ENCODE peak calls at places on chromosomes 4 and X, in four cellular contexts. X is H9, U is IMR-90, L is mesendoderm. P is an unnamed sample.

GRCh38 chr4:95985791-95986190 is 145.9 kb downstream of the PDHA2 start:
- DNase-seq in U (no peak), L (no peak), X (no peak), P (no peak)

GRCh38 chr4:70269674-70270073 is 27.3 kb downstream of the CSN3 start:
- DNase-seq in U (no peak), L (peak), X (no peak), P (no peak)

GRCh38 chrX:22220941-22221340 is 51.8 kb upstream of the CBLL2 start:
- DNase-seq in X (no peak), U (peak), L (peak), P (no peak)

GRCh38 chr4:7315286-7315685 is 119.4 kb downstream of the PSAPL1 start:
- DNase-seq in L (no peak), X (no peak), U (no peak), P (no peak)

GRCh38 chr4:123936615-123937014 is 540.0 kb downstream of the SPRY1 start:
- DNase-seq in L (no peak), X (no peak), U (no peak), P (no peak)

GRCh38 chr4:119284876-119285611 is 36.9 kb downstream of the FABP2 start:
- DNase-seq in X (no peak), U (peak), L (no peak), P (no peak)

GRCh38 chr4:155510771-155511170 is 134.0 kb upstream of the MAP9 start:
- DNase-seq in L (no peak), X (no peak), U (no peak), P (no peak)

GRCh38 chr4:13860126-13860525 is 232.6 kb upstream of the BOD1L1 start:
- DNase-seq in L (peak), X (no peak), U (no peak), P (no peak)

GRCh38 chr4:145098675-145099037 is 545 bp downstream of the ABCE1 start:
- DNase-seq in X (no peak), U (peak), L (no peak), P (no peak)

GRCh38 chr4:41525129-41525528 is 12.8 kb upstream of the LIMCH1 start:
- DNase-seq in X (peak), U (peak), L (peak), P (no peak)

GRCh38 chr4:6250235-6250983 is 19.2 kb upstream of the WFS1 start:
- DNase-seq in U (peak), L (peak), X (peak), P (no peak)

GRCh38 chr4:47330856-47331255 is 132.6 kb downstream of the COMMD8 start:
- DNase-seq in X (no peak), L (no peak), U (no peak), P (no peak)

GRCh38 chr4:24657768-24658617 is 73.6 kb upstream of the DHX15 start:
- DNase-seq in L (peak), U (peak), X (no peak), P (no peak)

GRCh38 chr4:186400676-186401075 is 134.7 kb downstream of the F11 start:
- DNase-seq in U (peak), L (no peak), X (no peak), P (no peak)

GRCh38 chr4:168309781-168310180 is 8.8 kb downstream of the DDX60 start:
- DNase-seq in X (no peak), L (no peak), U (peak), P (no peak)

GRCh38 chrX:253451-254297 is 27.5 kb upstream of the PLCXD1 start:
- DNase-seq in U (no peak), X (no peak), L (no peak), P (no peak)

GRCh38 chr4:30718889-30719252 is 1.3 kb upstream of the PCDH7 start:
- DNase-seq in L (peak), U (peak), X (no peak), P (no peak)

GRCh38 chr4:8615921-8616787 is 23.6 kb downstream of the CPZ start:
- DNase-seq in L (no peak), X (no peak), U (no peak), P (no peak)
- H4K5ac ChIP-seq in L (no peak), X (no peak), U (no peak), P (no peak)

GRCh38 chr4:181611033-181611711 is 632.0 kb upstream of the TENM3 start:
- DNase-seq in U (no peak), L (no peak), X (no peak), P (no peak)
- H4K5ac ChIP-seq in U (no peak), L (no peak), X (no peak), P (no peak)

GRCh38 chr4:139624441-139625130 is 41.0 kb upstream of the MGST2 start:
- DNase-seq in U (no peak), X (no peak), L (no peak), P (no peak)
- H4K5ac ChIP-seq in U (no peak), X (no peak), L (no peak), P (no peak)

GRCh38 chrX:68684291-68684918 is 36.9 kb downstream of the STARD8 start:
- DNase-seq in U (no peak), L (peak), X (no peak), P (no peak)

GRCh38 chrX:68683580-68683979 is 36.1 kb downstream of the STARD8 start:
- DNase-seq in L (no peak), U (no peak), X (no peak), P (no peak)

GRCh38 chrX:68682790-68683189 is 35.3 kb downstream of the STARD8 start:
- DNase-seq in X (no peak), U (no peak), L (no peak), P (no peak)

GRCh38 chrX:68684919-68685304 is 37.4 kb downstream of the STARD8 start:
- DNase-seq in L (no peak), U (no peak), X (no peak), P (no peak)

GRCh38 chrX:68681443-68681941 is 34.0 kb downstream of the STARD8 start:
- DNase-seq in L (no peak), X (no peak), U (peak), P (no peak)
- H4K5ac ChIP-seq in L (no peak), X (no peak), U (no peak), P (no peak)

DNA sequence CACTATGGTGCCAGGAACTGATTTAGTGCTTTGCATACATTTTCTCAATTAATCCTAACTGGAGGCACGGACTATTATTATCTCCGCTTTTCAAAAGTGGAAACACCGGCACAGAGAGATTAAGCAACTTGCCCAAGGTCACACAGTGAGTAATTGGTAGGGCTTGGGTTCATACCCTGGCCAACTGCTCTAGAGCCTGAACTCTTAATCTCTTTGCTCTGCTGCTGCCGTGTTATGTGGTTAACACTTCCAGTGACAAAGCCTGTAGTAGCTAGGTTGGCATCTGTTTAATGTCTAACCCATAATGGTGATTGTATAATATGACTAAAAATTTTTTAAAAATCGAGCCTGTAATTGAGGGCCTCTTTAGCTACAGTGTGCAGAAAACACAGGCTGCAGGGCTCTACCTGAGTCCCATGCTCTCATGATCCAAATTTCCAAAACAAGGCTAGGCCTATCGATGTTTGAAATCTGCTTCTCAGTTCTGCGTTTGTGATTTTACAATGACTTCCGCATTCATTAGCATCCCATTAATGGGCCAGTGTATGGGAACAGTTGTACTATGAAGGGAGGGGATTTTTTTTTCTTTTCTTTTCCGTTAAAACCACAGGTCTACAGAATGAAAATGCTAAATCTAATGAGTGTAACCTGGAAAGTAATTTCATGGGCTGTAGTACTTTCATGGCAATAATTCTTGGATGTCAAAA is 219.3 kb upstream of the JADE1 start:
- DNase-seq in U (no peak), L (no peak), X (no peak), P (no peak)
- H4K5ac ChIP-seq in U (no peak), L (no peak), X (no peak), P (no peak)

DNA sequence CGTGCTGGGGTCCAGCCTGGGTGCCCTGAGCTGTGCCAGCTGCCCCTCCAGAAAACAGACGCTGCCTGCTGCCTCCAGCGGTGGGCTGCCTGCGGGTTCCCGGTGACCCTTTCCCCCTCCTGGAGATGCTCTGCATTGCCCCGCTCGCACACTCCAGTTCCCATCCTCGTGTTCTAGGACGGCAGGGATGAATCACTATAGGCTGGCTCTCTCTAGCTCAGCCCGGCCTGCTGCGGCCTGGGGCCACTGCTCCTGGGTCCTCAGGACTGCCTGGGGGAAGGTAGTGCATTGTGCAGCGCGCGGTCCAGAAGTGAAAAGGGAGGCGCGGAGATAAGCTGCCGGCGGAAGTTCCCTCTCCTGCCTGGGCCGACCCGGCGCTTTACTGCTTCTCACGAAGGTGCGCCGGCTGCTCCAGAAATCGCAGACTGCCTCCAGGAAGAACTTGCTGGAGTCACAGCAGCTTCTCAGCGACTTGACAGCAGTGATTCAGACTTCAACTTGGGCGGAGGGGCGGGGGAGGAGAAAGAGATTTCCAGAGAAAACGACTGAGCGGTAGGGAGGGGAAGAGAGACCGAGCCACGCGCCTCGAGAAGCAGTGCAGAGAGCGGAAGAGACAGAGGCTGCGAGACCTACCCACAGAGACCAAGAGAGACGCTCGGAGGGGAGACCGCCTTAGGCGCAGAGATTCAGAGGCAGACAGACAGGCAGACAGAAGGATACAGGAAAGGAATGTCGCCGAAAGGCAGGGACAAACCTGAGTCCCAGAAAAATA is 6.7 kb upstream of the MSX1 start:
- DNase-seq in U (peak), X (peak), L (peak), P (no peak)
- H4K5ac ChIP-seq in U (peak), X (no peak), L (no peak), P (no peak)

GRCh38 chr4:102196221-102196620 is 149.1 kb downstream of the SLC39A8 start:
- DNase-seq in X (no peak), L (no peak), U (no peak), P (no peak)
- H4K5ac ChIP-seq in X (no peak), L (no peak), U (no peak), P (no peak)

DNA sequence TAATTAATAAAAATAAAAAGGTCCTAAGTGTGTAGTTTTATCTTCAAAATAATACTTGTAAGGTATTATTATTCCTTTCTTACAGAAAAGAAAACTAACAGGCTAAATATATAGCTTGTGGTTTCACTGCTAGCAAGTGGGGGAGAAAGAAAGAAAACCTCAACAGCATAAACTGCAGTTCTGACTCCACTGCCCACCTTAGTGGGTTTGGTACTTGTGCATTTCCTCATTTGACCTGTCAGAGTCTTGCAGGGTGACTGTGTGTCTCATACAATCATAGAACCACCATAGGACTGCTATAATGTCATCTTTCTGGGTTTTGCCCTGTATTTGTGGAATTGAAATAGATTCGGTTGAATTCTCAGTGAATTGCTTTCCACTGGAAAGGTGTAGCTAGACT is 94.7 kb upstream of the PUDP start:
- DNase-seq in L (no peak), X (no peak), U (no peak), P (no peak)
- H4K5ac ChIP-seq in L (no peak), X (no peak), U (no peak), P (no peak)

GRCh38 chr4:66273110-66273509 is 602.8 kb upstream of the EPHA5 start:
- DNase-seq in X (no peak), L (peak), U (no peak), P (no peak)
- H4K5ac ChIP-seq in X (no peak), L (no peak), U (no peak), P (no peak)